ENCODE peak calls at places on chromosomes 4 and X, in ten cellular contexts. E is foreskin keratinocyte; B is heart left ventricle; G is left lung; Z is naive thymus-derived CD4-positive, alpha-beta T cell; C is right cardiac atrium; L is CD8-positive, alpha-beta T cell; Y is aorta; H is HepG2; I is lung. T is an unnamed sample.

GRCh38 chr4:1019726-1020470 is 8.5 kb downstream of the FGFRL1 start:
- ATAC-seq in E (no peak), B (no peak), G (no peak), Z (no peak), C (no peak), L (no peak), Y (no peak), H (no peak), I (no peak), T (no peak)

GRCh38 chrX:32572644-32573043 is 638.7 kb downstream of the DMD start:
- ATAC-seq in E (no peak), B (no peak), G (no peak), Z (no peak), C (no peak), L (no peak), Y (no peak), H (no peak), I (no peak), T (no peak)

GRCh38 chr4:6263541-6264540 is 5.8 kb upstream of the WFS1 start:
- ATAC-seq in E (peak; percentile 50), B (peak; percentile 85), G (peak; percentile 89), Z (peak; percentile 40), C (peak; percentile 70), L (no peak), Y (peak; percentile 46), H (peak; percentile 89), I (no peak), T (peak; percentile 51)

GRCh38 chr4:183129675-183130074 is 30.6 kb downstream of the WWC2 start:
- ATAC-seq in E (no peak), B (peak; percentile 21), G (no peak), Z (no peak), C (no peak), L (no peak), Y (no peak), H (no peak), I (no peak), T (no peak)

GRCh38 chr4:85965529-85965928 is 394.3 kb downstream of the MAPK10 start:
- ATAC-seq in E (no peak), B (no peak), G (no peak), Z (no peak), C (no peak), L (no peak), Y (no peak), H (no peak), I (no peak), T (no peak)

GRCh38 chr4:170849969-170850368 is 760.2 kb upstream of the AADAT start:
- ATAC-seq in E (peak; percentile 35), B (no peak), G (no peak), Z (no peak), C (no peak), L (no peak), Y (no peak), H (no peak), I (no peak), T (no peak)

GRCh38 chr4:29224911-29225310 is 1495.3 kb upstream of the PCDH7 start:
- ATAC-seq in E (no peak), B (no peak), G (no peak), Z (no peak), C (no peak), L (no peak), Y (no peak), H (no peak), I (no peak), T (no peak)

GRCh38 chr4:84683486-84683885 is 100.6 kb downstream of the CDS1 start:
- ATAC-seq in E (no peak), B (no peak), G (peak; percentile 21), Z (no peak), C (no peak), L (no peak), Y (no peak), H (no peak), I (no peak), T (peak; percentile 29)

GRCh38 chr4:81723927-81724587 is 252.3 kb upstream of the RASGEF1B start:
- ATAC-seq in E (no peak), B (peak; percentile 57), G (peak; percentile 34), Z (no peak), C (peak; percentile 60), L (peak; percentile 27), Y (no peak), H (no peak), I (no peak), T (peak; percentile 56)

DNA sequence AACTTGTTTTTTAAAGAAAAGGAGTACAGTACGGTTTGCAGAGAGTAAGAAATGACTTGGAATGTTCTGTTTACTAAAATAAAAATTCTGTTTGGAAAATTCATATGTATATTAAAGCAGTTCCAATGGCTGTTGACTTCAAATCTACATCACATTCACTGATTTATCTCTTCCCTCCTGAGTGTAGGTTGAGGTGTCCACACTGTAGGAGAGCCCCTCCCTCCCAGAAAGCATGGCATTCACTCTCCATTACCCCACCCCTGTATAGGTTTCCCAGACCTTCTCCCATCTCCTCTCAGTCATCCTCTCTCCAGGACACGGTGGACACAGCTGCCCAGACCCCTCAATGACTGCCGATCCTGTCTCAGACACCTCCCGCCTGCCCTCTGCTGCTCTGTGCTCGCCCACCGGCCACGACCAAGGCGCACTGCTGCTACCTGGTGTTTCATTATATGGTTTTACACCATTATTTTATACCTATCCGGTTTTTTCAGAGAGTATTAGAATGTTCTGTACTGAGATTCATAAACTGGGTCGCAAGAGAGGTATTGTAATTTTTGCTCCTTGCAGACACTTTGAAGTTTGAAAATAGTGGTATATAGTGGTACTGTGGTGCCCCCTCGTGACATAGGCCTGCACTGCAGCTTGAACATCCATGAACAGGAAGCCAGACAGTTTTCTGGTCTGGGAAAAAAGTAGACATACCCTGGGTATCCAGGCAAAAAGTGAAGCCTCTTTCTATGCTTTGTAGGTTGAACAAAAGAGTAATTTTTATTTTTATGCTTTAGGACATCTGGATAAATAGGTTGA is 38.8 kb upstream of the BEX4 start:
- ATAC-seq in E (peak; percentile 60), B (no peak), G (peak; percentile 96), Z (peak; percentile 78), C (peak; percentile 37), L (peak; percentile 68), Y (no peak), H (peak; percentile 79), I (peak; percentile 62), T (peak; percentile 22)
- H3K27me3 ChIP-seq in E (peaks cover 6% of the 10 kb centered on the region), B (no peaks in the 10 kb centered on the region), G (peaks cover 2% of the 10 kb centered on the region), Z (no peaks in the 10 kb centered on the region), C (no peaks in the 10 kb centered on the region), L (no peaks in the 10 kb centered on the region), Y (no peaks in the 10 kb centered on the region), H (no peaks in the 10 kb centered on the region), I (no peaks in the 10 kb centered on the region), T (no peaks in the 10 kb centered on the region)

GRCh38 chr4:2804973-2805501 is 12.2 kb downstream of the SH3BP2 start:
- ATAC-seq in E (no peak), B (no peak), G (no peak), Z (no peak), C (no peak), L (no peak), Y (no peak), H (no peak), I (no peak), T (no peak)
- H3K27ac ChIP-seq in E (no peak overlapping the region), B (peak overlapping the region; percentile 82), G (peak overlapping the region; percentile 65), Z (no peak overlapping the region), C (no peak overlapping the region), L (no peak overlapping the region), Y (no peak overlapping the region), H (no peak overlapping the region), I (no peak overlapping the region), T (peak overlapping the region; percentile 67)

GRCh38 chr4:41709844-41710481 is 38.6 kb downstream of the PHOX2B start:
- ATAC-seq in E (peak; percentile 93), B (no peak), G (peak; percentile 90), Z (no peak), C (no peak), L (no peak), Y (no peak), H (no peak), I (no peak), T (no peak)
- H3K27me3 ChIP-seq in E (no peaks in the 10 kb centered on the region), B (peaks cover 15% of the 10 kb centered on the region), G (no peaks in the 10 kb centered on the region), Z (peaks cover 3% of the 10 kb centered on the region), C (no peaks in the 10 kb centered on the region), L (no peaks in the 10 kb centered on the region), Y (no peaks in the 10 kb centered on the region), H (no peaks in the 10 kb centered on the region), I (no peaks in the 10 kb centered on the region), T (peaks cover 34% of the 10 kb centered on the region)

DNA sequence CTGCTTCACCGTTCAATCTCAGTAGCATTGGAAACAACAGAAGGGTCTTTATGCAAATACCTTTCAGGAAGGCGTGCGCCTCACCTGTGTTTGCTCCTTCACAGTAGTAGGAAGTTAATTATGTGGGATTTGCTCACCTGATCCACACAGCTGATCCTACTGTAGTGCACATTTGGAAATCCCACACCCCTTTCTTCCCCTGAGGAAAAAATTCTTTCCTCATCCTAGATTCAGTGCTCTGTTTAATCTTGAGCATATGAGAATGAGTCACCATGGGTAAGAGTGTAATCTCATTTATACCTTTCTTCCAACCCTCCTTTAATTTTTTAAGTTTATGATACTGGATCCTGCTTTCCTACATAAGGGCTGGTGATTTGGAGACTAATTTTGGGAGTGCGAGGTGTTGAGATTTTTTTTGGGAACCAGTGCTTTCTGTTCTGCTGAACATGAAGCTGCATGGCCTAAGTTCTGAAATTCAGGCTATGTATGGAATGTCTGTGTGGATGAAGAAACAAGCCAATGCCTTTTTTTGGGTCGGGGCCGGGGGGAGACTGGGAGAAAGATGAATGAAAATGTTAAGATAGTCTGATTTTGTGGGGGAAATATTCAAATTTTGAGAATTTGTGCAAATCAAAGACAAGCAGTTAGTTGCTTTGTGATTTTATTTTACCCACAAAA is 19.0 kb downstream of the GAB1 start:
- ATAC-seq in E (peak; percentile 59), B (peak; percentile 31), G (peak; percentile 33), Z (no peak), C (peak; percentile 56), L (no peak), Y (no peak), H (no peak), I (peak; percentile 50), T (peak; percentile 59)
- H3K27ac ChIP-seq in E (peak overlapping the region; percentile 39), B (peak overlapping the region; percentile 64), G (no peak overlapping the region), Z (no peak overlapping the region), C (peak overlapping the region; percentile 62), L (no peak overlapping the region), Y (peak overlapping the region; percentile 39), H (no peak overlapping the region), I (peak overlapping the region; percentile 55), T (peak overlapping the region; percentile 68)

DNA sequence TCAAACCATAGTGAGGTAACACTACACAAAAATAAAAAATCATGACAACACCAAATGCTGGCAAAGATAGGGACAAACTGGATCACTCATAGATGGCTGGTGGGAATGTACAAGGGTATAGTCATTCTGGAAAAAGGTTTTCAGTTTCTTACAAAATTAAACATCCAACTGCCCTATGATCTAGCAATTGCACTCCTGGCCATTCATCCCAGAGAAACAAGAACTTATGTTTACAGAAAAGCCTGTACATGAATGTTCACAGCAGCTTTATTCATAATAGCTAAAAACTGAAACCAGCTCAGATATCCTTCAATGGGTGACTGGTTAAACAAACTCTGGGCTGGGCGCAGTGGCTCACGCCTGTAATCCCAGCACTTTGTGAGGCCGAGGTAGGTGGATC is 43.3 kb downstream of the NYX start:
- ATAC-seq in E (no peak), B (no peak), G (no peak), Z (no peak), C (no peak), L (no peak), Y (no peak), H (no peak), I (no peak), T (no peak)
- H3K27me3 ChIP-seq in E (no peaks in the 10 kb centered on the region), B (no peaks in the 10 kb centered on the region), G (no peaks in the 10 kb centered on the region), Z (no peaks in the 10 kb centered on the region), C (no peaks in the 10 kb centered on the region), L (no peaks in the 10 kb centered on the region), Y (no peaks in the 10 kb centered on the region), H (no peaks in the 10 kb centered on the region), I (no peaks in the 10 kb centered on the region), T (no peaks in the 10 kb centered on the region)

DNA sequence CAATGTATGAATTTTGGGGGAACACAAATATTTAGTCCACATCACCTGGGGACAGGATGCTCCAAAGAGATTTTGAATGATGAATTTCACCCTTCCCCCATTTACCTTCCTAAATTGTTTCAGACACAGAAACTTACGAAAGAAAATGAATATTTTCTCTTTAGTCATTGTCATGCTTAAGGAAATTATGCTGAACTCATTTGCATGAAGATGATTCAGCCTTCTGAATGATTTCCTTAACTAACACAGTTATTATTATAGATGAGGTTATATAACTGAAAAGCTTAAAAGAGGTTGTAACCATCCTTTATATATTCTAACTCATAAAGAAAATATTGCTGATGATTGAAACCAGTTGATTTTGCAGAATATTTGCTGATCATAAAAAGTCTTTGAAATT is 61.1 kb downstream of the KCNIP4 start:
- ATAC-seq in E (no peak), B (no peak), G (no peak), Z (no peak), C (no peak), L (no peak), Y (no peak), H (no peak), I (no peak), T (no peak)
- H3K27ac ChIP-seq in E (no peak overlapping the region), B (no peak overlapping the region), G (no peak overlapping the region), Z (no peak overlapping the region), C (no peak overlapping the region), L (no peak overlapping the region), Y (no peak overlapping the region), H (no peak overlapping the region), I (no peak overlapping the region), T (no peak overlapping the region)

T was measured in gastroesophageal sphincter.